ENCODE peak calls at places on chromosomes 3 and 15, in four cellular contexts. J, B, F and D are unnamed samples.

GRCh38 chr3:77179762-77180161 is 139.9 kb downstream of the ROBO2 start:
- DNase-seq in F (no peak), J (no peak), B (no peak), D (no peak)

GRCh38 chr15:62287066-62287857 is 122.2 kb upstream of the C2CD4B start:
- DNase-seq in J (no peak), B (no peak), F (no peak), D (no peak)

GRCh38 chr3:690770-691169 is 402.1 kb upstream of the CNTN6 start:
- DNase-seq in B (no peak), F (no peak), J (no peak), D (no peak)

GRCh38 chr15:53072077-53072476 is 281.9 kb upstream of the ONECUT1 start:
- DNase-seq in B (no peak), J (no peak), F (peak; percentile 4), D (no peak)

GRCh38 chr3:156216852-156217251 is 96.5 kb downstream of the KCNAB1 start:
- DNase-seq in J (no peak), F (no peak), B (no peak), D (no peak)

GRCh38 chr15:48682949-48683651 is 37.6 kb upstream of the FBN1 start:
- DNase-seq in J (no peak), F (no peak), B (no peak), D (no peak)

GRCh38 chr3:178320481-178321352 is 215.5 kb upstream of the KCNMB2 start:
- DNase-seq in B (no peak), F (no peak), J (no peak), D (no peak)

GRCh38 chr15:80695911-80696651 is 971 bp downstream of the ABHD17C start:
- DNase-seq in J (no peak), F (peak; percentile 50), B (peak; percentile 20), D (peak; percentile 21)

GRCh38 chr15:95718441-95718840 is 612.1 kb upstream of the NR2F2 start:
- DNase-seq in F (no peak), B (no peak), J (no peak), D (no peak)

GRCh38 chr3:33425456-33425855 is 14.7 kb downstream of the UBP1 start:
- DNase-seq in F (no peak), B (no peak), J (no peak), D (no peak)

GRCh38 chr3:64687781-64688515 is at the start of gene ADAMTS9:
- DNase-seq in J (no peak), B (no peak), F (no peak), D (no peak)

GRCh38 chr3:183069086-183069485 is 30.2 kb downstream of the MCCC1 start:
- DNase-seq in J (no peak), B (no peak), F (no peak), D (no peak)

GRCh38 chr3:172606021-172606420 is 82.8 kb upstream of the TNFSF10 start:
- DNase-seq in B (no peak), J (no peak), F (no peak), D (no peak)

GRCh38 chr3:129448187-129448895 is 8.3 kb downstream of the IFT122 start:
- DNase-seq in B (no peak), F (no peak), J (no peak), D (no peak)
- H3K27ac ChIP-seq in B (no peak overlapping the region), F (no peak overlapping the region), J (peak overlapping the region; percentile 51), D (no peak overlapping the region)

GRCh38 chr3:184262166-184262926 is 993 bp upstream of the CAMK2N2 start:
- DNase-seq in B (no peak), F (no peak), J (no peak), D (peak; percentile 56)

GRCh38 chr3:184261270-184262165 is at the start of gene CAMK2N2:
- DNase-seq in F (peak; percentile 42), B (no peak), J (peak; percentile 48), D (peak; percentile 57)

GRCh38 chr3:184259396-184259877 is 1.9 kb downstream of the CAMK2N2 start:
- DNase-seq in J (no peak), B (no peak), F (no peak), D (no peak)

GRCh38 chr3:184259878-184260570 is 1.3 kb downstream of the CAMK2N2 start:
- DNase-seq in F (no peak), J (peak; percentile 41), B (peak; percentile 33), D (peak; percentile 10)

DNA sequence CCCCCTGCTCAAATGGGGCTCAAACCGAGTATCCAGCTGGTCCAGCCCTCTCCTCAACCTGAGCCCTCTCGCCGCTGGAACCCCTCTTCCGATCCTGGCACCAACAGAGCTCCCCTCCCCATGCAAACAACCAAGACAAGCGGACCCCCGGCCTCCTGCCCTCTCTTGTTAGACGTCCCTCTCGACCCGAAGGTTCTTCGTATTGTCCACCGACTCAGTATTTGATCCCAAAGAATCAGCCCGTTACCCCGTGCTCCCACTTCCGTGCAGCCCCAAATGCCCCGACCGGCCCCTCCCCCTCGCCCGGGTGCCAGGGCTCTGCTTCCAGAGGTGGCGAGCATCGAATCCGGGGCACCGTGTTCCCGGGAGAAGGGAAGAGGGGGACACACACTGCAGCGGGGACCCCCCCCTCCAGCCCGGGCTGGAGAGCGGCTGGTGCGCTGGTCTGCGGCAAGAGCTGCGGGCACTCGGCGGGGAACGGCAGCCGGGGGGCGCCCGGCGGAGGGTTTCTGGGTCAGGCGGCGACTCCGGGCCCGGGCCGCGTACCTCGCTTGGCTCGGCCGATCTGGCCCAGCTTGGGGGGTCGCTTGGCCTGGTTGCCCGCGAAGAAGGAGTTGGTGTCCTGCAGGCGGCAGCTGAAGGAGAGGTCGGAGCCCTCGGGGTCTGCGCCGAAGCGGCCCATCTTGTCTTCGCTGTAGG is 633 bp downstream of the CAMK2N2 start:
- DNase-seq in B (no peak), F (no peak), J (no peak), D (no peak)
- H3K27ac ChIP-seq in B (no peak overlapping the region), F (no peak overlapping the region), J (no peak overlapping the region), D (no peak overlapping the region)

GRCh38 chr3:195548496-195548895 is 5.4 kb upstream of the PPP1R2 start:
- DNase-seq in F (peak; percentile 56), B (peak; percentile 47), J (no peak), D (no peak)

GRCh38 chr3:195549001-195549400 is 5.9 kb upstream of the PPP1R2 start:
- DNase-seq in F (peak; percentile 57), B (no peak), J (no peak), D (no peak)

GRCh38 chr3:195546130-195546560 is 3.0 kb upstream of the PPP1R2 start:
- DNase-seq in J (no peak), B (no peak), F (no peak), D (no peak)

GRCh38 chr3:195549931-195550519 is 6.9 kb upstream of the PPP1R2 start:
- DNase-seq in B (peak; percentile 95), J (peak; percentile 71), F (peak; percentile 91), D (peak; percentile 93)

DNA sequence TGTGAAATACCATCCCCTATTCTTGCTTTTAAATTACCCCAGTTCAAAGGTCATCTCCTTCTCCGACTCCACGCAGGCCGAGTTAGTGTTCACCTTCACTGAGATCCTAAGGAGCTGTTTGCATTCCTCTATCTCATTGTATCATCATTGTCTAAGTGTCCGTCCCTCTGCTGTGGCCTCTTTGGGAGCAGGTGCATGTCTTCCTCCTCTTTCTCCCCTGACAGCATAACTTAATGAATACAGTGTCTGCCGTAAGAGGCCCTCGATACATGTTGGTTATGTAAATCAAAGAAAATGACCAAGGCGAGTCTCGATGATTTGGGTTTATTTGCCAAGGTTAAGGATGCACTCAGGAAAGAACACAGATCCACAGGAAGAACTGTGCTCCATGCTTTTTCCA is 4.9 kb upstream of the PPP1R2 start:
- DNase-seq in B (no peak), F (no peak), J (no peak), D (no peak)
- H3K27ac ChIP-seq in B (peak overlapping the region; percentile 69), F (peak overlapping the region; percentile 91), J (no peak overlapping the region), D (no peak overlapping the region)

GRCh38 chr3:86840814-86841213 is 150.1 kb downstream of the VGLL3 start:
- DNase-seq in J (no peak), F (no peak), B (no peak), D (no peak)

GRCh38 chr3:86838927-86839326 is 152.0 kb downstream of the VGLL3 start:
- DNase-seq in J (no peak), B (no peak), F (no peak), D (no peak)

GRCh38 chr3:86837871-86838270 is 153.1 kb downstream of the VGLL3 start:
- DNase-seq in F (no peak), B (no peak), J (no peak), D (no peak)
- H3K27ac ChIP-seq in F (no peak overlapping the region), B (no peak overlapping the region), J (no peak overlapping the region), D (no peak overlapping the region)